ENCODE peak calls at places on chromosomes 2 and 18, in six cellular contexts. F is WTC11, N is HepG2, X is K562, Y is H1, E is GM12878. R is an unnamed sample.

GRCh38 chr2:188251034-188251433 is 40.6 kb upstream of the GULP1 start:
- DNase-seq in N (no peak), E (no peak), F (no peak), X (no peak), Y (no peak), R (no peak)

GRCh38 chr2:235300368-235301201 is 193.3 kb upstream of the AGAP1 start:
- DNase-seq in N (no peak), F (no peak), X (no peak), Y (no peak), E (no peak), R (no peak)

GRCh38 chr2:152347076-152347475 is 12.1 kb downstream of the FMNL2 start:
- DNase-seq in F (no peak), Y (no peak), X (no peak), N (no peak), E (no peak), R (no peak)

GRCh38 chr2:134089454-134089853 is 164.4 kb upstream of the MGAT5 start:
- DNase-seq in N (peak), E (no peak), F (no peak), Y (no peak), X (no peak), R (no peak)

GRCh38 chr18:77111449-77112160 is 21.0 kb downstream of the MBP start:
- DNase-seq in Y (no peak), X (no peak), N (no peak), E (no peak), F (no peak), R (no peak)

GRCh38 chr18:8480506-8481328 is 128.5 kb upstream of the RAB12 start:
- DNase-seq in E (no peak), F (peak), N (peak), X (peak), Y (no peak), R (peak)

GRCh38 chr2:189366349-189366748 is 74.9 kb upstream of the WDR75 start:
- DNase-seq in F (no peak), Y (no peak), N (no peak), E (no peak), X (no peak), R (no peak)

GRCh38 chr18:44579028-44579692 is 101.5 kb upstream of the SETBP1 start:
- DNase-seq in E (no peak), N (peak), X (peak), Y (no peak), F (peak), R (peak)

GRCh38 chr2:137467246-137467862 is 496.9 kb upstream of the HNMT start:
- DNase-seq in N (peak), X (peak), E (peak), Y (peak), F (peak), R (peak)

GRCh38 chr18:48375150-48375790 is 33.9 kb downstream of the ZBTB7C start:
- DNase-seq in N (no peak), X (no peak), E (no peak), Y (no peak), F (no peak), R (no peak)

GRCh38 chr2:184346338-184346862 is 251.9 kb upstream of the ZNF804A start:
- DNase-seq in X (no peak), N (no peak), Y (no peak), F (no peak), E (no peak), R (no peak)

GRCh38 chr2:55109219-55109891 is 59.1 kb upstream of the RTN4 start:
- DNase-seq in E (no peak), N (peak), F (no peak), X (no peak), Y (no peak), R (no peak)

GRCh38 chr18:2948038-2948437 is 64.9 kb downstream of the LPIN2 start:
- DNase-seq in X (peak), F (no peak), E (no peak), N (peak), Y (no peak), R (peak)

GRCh38 chr2:128447538-128447885 is 128.8 kb upstream of the HS6ST1 start:
- DNase-seq in X (no peak), Y (no peak), N (no peak), F (no peak), E (no peak), R (no peak)

GRCh38 chr2:216648105-216648504 is 14.9 kb downstream of the IGFBP2 start:
- DNase-seq in E (no peak), X (no peak), Y (no peak), F (no peak), N (no peak), R (no peak)

GRCh38 chr2:119495948-119496347 is 28.3 kb downstream of the SCTR start:
- DNase-seq in E (no peak), F (no peak), N (no peak), Y (no peak), X (no peak), R (no peak)

GRCh38 chr2:203786912-203787311 is 80.5 kb downstream of the CD28 start:
- DNase-seq in N (peak), X (no peak), E (no peak), Y (no peak), F (no peak), R (no peak)

GRCh38 chr2:123040506-123040905 is 984.6 kb upstream of the CNTNAP5 start:
- DNase-seq in E (no peak), N (no peak), Y (no peak), F (no peak), X (no peak), R (no peak)
- TF ChIP-seq CREB1 in E (no peak), N (no peak), Y (no peak), F (no peak), X (no peak), R (no peak)

DNA sequence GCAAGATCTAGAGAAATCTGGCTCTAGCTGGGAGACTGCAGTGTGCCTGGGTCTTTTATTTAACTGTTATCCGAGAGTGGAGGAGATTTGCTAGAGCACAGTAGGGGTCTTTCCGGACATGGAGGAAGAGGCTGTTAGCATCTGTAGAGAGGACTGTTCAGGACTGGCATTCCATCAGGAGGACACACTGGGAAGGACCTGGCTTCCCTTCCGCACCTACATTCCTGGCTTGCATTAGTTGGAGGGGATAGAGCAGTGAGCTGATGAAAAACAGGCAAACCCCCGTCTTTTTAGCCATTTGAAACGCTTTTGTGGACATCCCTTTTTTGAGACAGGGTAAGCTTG is 874 bp upstream of the PIEZO2 start:
- DNase-seq in Y (peak), E (no peak), N (no peak), F (peak), X (no peak), R (peak)
- TF ChIP-seq CREB1 in Y (no peak), E (no peak), N (no peak), F (no peak), X (no peak), R (no peak)

GRCh38 chr2:47560107-47560819 is 157.3 kb downstream of the MSH2 start:
- DNase-seq in F (no peak), N (no peak), Y (no peak), X (no peak), E (no peak), R (no peak)

GRCh38 chr2:47561371-47561770 is 158.4 kb downstream of the MSH2 start:
- DNase-seq in E (no peak), Y (no peak), N (no peak), F (no peak), X (no peak), R (no peak)

GRCh38 chr2:47564129-47564528 is 161.2 kb downstream of the MSH2 start:
- DNase-seq in F (no peak), E (no peak), X (no peak), Y (no peak), N (no peak), R (no peak)

GRCh38 chr2:47561906-47562305 is 158.9 kb downstream of the MSH2 start:
- DNase-seq in N (no peak), E (no peak), F (no peak), X (no peak), Y (no peak), R (no peak)

DNA sequence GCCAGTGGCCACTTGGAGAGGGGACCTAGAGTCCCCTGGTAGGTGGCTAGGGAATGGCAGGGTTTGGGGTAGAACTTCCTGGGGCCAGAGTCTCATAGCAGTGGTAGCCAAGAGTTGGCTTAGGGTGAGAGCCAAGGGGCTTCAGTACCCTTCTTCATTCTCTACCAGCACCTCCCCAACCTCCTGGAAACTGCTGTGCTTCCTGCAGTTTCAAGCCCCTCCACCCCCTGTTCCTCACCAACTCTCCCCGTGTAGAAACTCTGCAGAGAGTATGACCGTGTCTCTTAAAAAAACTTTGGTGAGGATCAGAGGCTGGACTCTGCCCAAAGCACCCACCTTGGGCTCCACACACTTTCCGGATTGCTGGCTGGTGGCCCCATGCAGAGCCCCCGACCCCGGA is 159.6 kb downstream of the MSH2 start:
- DNase-seq in Y (no peak), F (no peak), X (no peak), N (no peak), E (no peak), R (no peak)
- TF ChIP-seq CREB1 in Y (no peak), F (no peak), X (no peak), N (no peak), E (no peak), R (no peak)

GRCh38 chr2:157732596-157732995 is 103.9 kb upstream of the ACVR1C start:
- DNase-seq in Y (no peak), F (no peak), X (no peak), E (no peak), N (no peak), R (no peak)
- TF ChIP-seq CREB1 in Y (no peak), F (no peak), X (no peak), E (no peak), N (no peak), R (no peak)

DNA sequence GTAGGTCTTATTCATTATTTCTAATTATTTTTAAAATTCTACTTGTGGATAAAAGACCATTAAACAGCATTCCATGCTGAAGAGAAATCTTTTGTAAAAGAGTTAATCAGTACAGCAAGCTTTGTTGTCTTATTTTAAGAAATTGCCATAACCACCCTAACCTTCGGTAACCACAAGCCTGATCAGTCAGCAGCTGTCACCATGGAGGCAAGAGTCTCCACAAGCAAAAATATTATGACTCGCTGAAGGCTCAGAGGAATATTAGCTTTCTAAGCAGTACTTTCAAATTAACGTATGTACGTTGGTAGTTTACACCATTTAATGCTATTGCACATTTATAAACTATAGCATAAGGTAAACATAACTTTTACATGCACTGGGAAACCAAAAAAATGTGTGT is 650.5 kb upstream of the LINC00305 start:
- DNase-seq in N (no peak), Y (no peak), E (no peak), X (no peak), F (no peak), R (no peak)
- TF ChIP-seq CREB1 in N (no peak), Y (no peak), E (no peak), X (no peak), F (no peak), R (no peak)

GRCh38 chr2:172930871-172931255 is 144.8 kb upstream of the MAP3K20 start:
- DNase-seq in N (no peak), F (no peak), Y (no peak), E (no peak), X (no peak), R (no peak)
- TF ChIP-seq CREB1 in N (no peak), F (no peak), Y (no peak), E (no peak), X (no peak), R (no peak)

R was measured in GM23338.